ENCODE peak calls at places on chromosomes 6 and 20, in four cellular contexts. One of them, this sample, is unnamed.
A peak's percentile ranks its signal among the peaks of the same experiment; 100 is the strongest.

GRCh38 chr20:48680650-48681049 is 147.1 kb downstream of the PREX1 start:
- DNase-seq in ascending aorta: no peak
- DNase-seq in pancreas: no peak
- DNase-seq in lung: no peak
- DNase-seq in this sample: peak; percentile 36

GRCh38 chr6:125869427-125869826 is 78.7 kb downstream of the NCOA7 start:
- DNase-seq in pancreas: no peak
- DNase-seq in lung: no peak
- DNase-seq in ascending aorta: no peak
- DNase-seq in this sample: no peak

GRCh38 chr6:125230674-125231073 is 71.1 kb downstream of the HDDC2 start:
- DNase-seq in lung: no peak
- DNase-seq in ascending aorta: no peak
- DNase-seq in pancreas: no peak
- DNase-seq in this sample: no peak

GRCh38 chr20:23607497-23608245 is 2.0 kb upstream of the CST9 start:
- DNase-seq in lung: no peak
- DNase-seq in pancreas: no peak
- DNase-seq in ascending aorta: no peak
- DNase-seq in this sample: no peak

GRCh38 chr6:157151029-157151428 is 172.3 kb downstream of the TMEM242 start:
- DNase-seq in lung: no peak
- DNase-seq in ascending aorta: no peak
- DNase-seq in pancreas: no peak
- DNase-seq in this sample: no peak

GRCh38 chr6:90192857-90193256 is 103.8 kb downstream of the BACH2 start:
- DNase-seq in ascending aorta: no peak
- DNase-seq in pancreas: no peak
- DNase-seq in lung: no peak
- DNase-seq in this sample: no peak

GRCh38 chr6:130796313-130796905 is 30.8 kb upstream of the SMLR1 start:
- DNase-seq in lung: no peak
- DNase-seq in ascending aorta: no peak
- DNase-seq in pancreas: no peak
- DNase-seq in this sample: peak; percentile 11

GRCh38 chr6:33073431-33073871 is at the start of gene HLA-DPA1:
- DNase-seq in lung: peak; percentile 60
- DNase-seq in pancreas: no peak
- DNase-seq in ascending aorta: no peak
- DNase-seq in this sample: no peak

GRCh38 chr6:31765559-31765909 is 3.1 kb downstream of the SAPCD1 start:
- DNase-seq in ascending aorta: no peak
- DNase-seq in lung: no peak
- DNase-seq in pancreas: no peak
- DNase-seq in this sample: no peak

GRCh38 chr6:157728183-157728881 is 94.7 kb upstream of the SNX9 start:
- DNase-seq in ascending aorta: no peak
- DNase-seq in lung: no peak
- DNase-seq in pancreas: no peak
- DNase-seq in this sample: no peak

GRCh38 chr6:65786815-65787214 is 79.8 kb upstream of the EYS start:
- DNase-seq in lung: no peak
- DNase-seq in ascending aorta: no peak
- DNase-seq in pancreas: no peak
- DNase-seq in this sample: no peak

GRCh38 chr20:23782366-23782983 is 31.7 kb upstream of the CST1 start:
- DNase-seq in ascending aorta: no peak
- DNase-seq in lung: no peak
- DNase-seq in pancreas: no peak
- DNase-seq in this sample: no peak

GRCh38 chr6:35017461-35018183 is 123.5 kb downstream of the TCP11 start:
- DNase-seq in pancreas: no peak
- DNase-seq in ascending aorta: no peak
- DNase-seq in lung: peak; percentile 40
- DNase-seq in this sample: no peak
- H3K4me1 ChIP-seq in pancreas: no peaks in the 10 kb centered on the region
- H3K4me1 ChIP-seq in ascending aorta: peaks cover 5% of the 10 kb centered on the region
- H3K4me1 ChIP-seq in lung: peaks cover 22% of the 10 kb centered on the region
- H3K4me1 ChIP-seq in this sample: no peaks in the 10 kb centered on the region

GRCh38 chr6:133893324-133893692 is 4.4 kb downstream of the TCF21 start:
- DNase-seq in lung: no peak
- DNase-seq in ascending aorta: no peak
- DNase-seq in pancreas: no peak
- DNase-seq in this sample: no peak

GRCh38 chr6:133896344-133896721 is 7.4 kb downstream of the TCF21 start:
- DNase-seq in lung: no peak
- DNase-seq in pancreas: no peak
- DNase-seq in ascending aorta: no peak
- DNase-seq in this sample: no peak

GRCh38 chr6:133895573-133896343 is 6.8 kb downstream of the TCF21 start:
- DNase-seq in pancreas: peak; percentile 57
- DNase-seq in lung: no peak
- DNase-seq in ascending aorta: no peak
- DNase-seq in this sample: no peak

GRCh38 chr6:133894369-133894768 is 5.5 kb downstream of the TCF21 start:
- DNase-seq in pancreas: no peak
- DNase-seq in ascending aorta: no peak
- DNase-seq in lung: no peak
- DNase-seq in this sample: no peak

DNA sequence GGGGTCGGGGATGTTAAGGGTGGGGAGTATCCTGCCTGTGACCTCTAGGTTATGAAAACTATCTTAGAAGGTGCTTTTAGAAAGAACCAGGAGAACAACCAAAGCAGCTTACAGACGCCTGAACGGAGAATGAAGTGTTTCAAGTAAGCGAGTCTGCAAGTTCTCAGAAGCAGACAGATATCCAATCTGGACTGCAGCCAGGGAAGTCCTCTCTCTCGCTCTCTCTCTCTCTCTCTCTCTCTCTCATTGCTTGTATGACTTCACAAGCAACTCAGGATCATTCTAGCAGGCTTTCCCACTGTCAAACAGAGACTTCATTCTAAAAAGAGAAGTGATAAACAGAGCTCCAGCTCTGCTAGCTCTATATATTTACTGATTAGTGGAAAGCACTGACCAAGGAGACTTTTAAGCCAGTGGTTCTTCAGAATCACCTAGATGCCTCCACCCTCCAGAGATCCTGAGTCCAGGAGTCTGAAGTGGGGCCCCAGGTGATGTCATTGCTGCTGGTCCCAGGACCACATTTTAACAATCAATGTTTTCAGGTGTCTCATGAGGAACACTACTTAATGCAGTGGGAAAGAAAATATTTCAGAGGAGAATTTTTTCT is 6.0 kb downstream of the TCF21 start:
- DNase-seq in pancreas: no peak
- DNase-seq in lung: no peak
- DNase-seq in ascending aorta: no peak
- DNase-seq in this sample: no peak
- H3K4me3 ChIP-seq in pancreas: no peak overlapping the region
- H3K4me3 ChIP-seq in lung: no peak overlapping the region
- H3K4me3 ChIP-seq in ascending aorta: no peak overlapping the region
- H3K4me3 ChIP-seq in this sample: no peak overlapping the region

DNA sequence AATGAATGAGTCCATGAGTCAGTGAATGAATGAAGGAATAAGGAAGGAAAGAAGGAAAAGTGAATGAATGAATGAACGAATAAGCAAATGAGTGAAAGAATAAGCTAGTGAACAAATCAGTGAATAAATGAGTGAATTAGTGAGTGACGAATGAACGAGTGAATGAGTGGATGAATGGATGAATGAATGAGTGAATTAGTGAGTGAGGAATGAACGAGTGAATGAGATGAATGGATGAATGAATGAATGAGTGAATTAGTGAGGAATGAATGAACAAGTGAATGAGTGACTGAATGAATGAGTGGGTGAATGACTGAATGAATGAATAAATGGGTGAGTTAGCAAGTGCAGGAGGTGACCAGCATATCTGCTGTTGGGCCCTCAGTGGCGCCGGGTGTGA is 3.8 kb downstream of the SRMS start:
- DNase-seq in ascending aorta: no peak
- DNase-seq in pancreas: no peak
- DNase-seq in lung: no peak
- DNase-seq in this sample: no peak
- H3K4me1 ChIP-seq in ascending aorta: no peaks in the 10 kb centered on the region
- H3K4me1 ChIP-seq in pancreas: peaks cover 3% of the 10 kb centered on the region
- H3K4me1 ChIP-seq in lung: no peaks in the 10 kb centered on the region
- H3K4me1 ChIP-seq in this sample: no peaks in the 10 kb centered on the region

GRCh38 chr20:17870063-17870740 is 98.4 kb downstream of the SNX5 start:
- DNase-seq in lung: no peak
- DNase-seq in ascending aorta: no peak
- DNase-seq in pancreas: no peak
- DNase-seq in this sample: no peak
- H3K4me3 ChIP-seq in lung: no peak overlapping the region
- H3K4me3 ChIP-seq in ascending aorta: no peak overlapping the region
- H3K4me3 ChIP-seq in pancreas: no peak overlapping the region
- H3K4me3 ChIP-seq in this sample: no peak overlapping the region

GRCh38 chr6:11370191-11371018 is 137.9 kb upstream of the NEDD9 start:
- DNase-seq in ascending aorta: no peak
- DNase-seq in pancreas: no peak
- DNase-seq in lung: no peak
- DNase-seq in this sample: no peak

GRCh38 chr6:11373208-11373607 is 140.7 kb upstream of the NEDD9 start:
- DNase-seq in ascending aorta: no peak
- DNase-seq in lung: no peak
- DNase-seq in pancreas: no peak
- DNase-seq in this sample: no peak

GRCh38 chr6:11378639-11379038 is 146.2 kb upstream of the NEDD9 start:
- DNase-seq in ascending aorta: no peak
- DNase-seq in pancreas: no peak
- DNase-seq in lung: no peak
- DNase-seq in this sample: no peak

GRCh38 chr6:11379805-11380204 is 147.3 kb upstream of the NEDD9 start:
- DNase-seq in ascending aorta: no peak
- DNase-seq in pancreas: no peak
- DNase-seq in lung: no peak
- DNase-seq in this sample: no peak

DNA sequence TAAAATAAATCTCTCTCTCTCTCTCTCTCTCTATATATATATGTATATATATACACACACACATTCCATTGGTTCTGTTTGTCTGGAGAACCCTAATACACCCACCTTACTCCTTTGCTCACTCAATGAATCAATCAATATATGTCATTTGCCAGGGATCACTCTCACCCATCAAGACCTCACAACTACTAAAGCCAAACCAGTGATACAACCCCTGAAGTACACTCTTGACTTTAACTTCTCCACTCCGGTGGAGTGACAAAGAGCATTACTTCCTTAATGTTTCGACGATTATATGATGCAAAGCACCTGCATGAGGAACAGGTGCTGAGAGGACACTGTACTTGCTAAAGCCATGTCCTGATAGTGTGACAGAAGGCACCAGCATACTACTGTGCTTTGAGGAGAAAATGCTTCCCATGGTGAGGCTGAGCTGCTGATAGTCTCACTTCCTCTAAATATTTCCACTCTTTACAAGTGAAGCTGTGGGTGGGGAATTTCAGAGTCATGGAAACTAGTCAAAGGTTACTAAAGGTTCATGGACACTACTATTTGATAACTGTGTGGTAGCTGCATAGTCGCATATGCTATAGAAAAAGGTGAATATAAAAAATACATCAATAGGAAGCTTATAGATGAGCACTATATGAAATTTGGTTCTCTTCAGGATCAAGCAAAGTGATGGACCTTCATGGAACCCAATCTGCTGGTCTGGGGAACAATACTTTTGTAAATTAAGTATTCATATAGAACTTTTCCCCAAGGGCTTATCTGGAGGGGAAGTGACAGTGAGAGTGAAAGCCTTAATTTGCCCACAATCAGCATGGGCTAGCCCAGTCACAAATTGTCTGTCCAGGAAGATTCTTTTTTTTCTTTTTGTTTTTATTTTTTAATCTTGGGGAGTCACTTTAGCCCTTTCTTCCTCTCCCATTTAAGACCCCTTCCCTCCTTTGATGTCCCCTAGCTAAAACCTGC is 141.9 kb upstream of the NEDD9 start:
- DNase-seq in ascending aorta: no peak
- DNase-seq in lung: no peak
- DNase-seq in pancreas: no peak
- DNase-seq in this sample: no peak
- H3K4me1 ChIP-seq in ascending aorta: no peaks in the 10 kb centered on the region
- H3K4me1 ChIP-seq in lung: peaks cover 4% of the 10 kb centered on the region
- H3K4me1 ChIP-seq in pancreas: no peaks in the 10 kb centered on the region
- H3K4me1 ChIP-seq in this sample: no peaks in the 10 kb centered on the region

GRCh38 chr6:107496041-107496440 is 6.1 kb downstream of the SOBP start:
- DNase-seq in lung: no peak
- DNase-seq in pancreas: no peak
- DNase-seq in ascending aorta: no peak
- DNase-seq in this sample: no peak

GRCh38 chr6:107491791-107492674 is 2.1 kb downstream of the SOBP start:
- DNase-seq in lung: no peak
- DNase-seq in pancreas: no peak
- DNase-seq in ascending aorta: no peak
- DNase-seq in this sample: no peak

GRCh38 chr6:107495196-107495643 is 5.3 kb downstream of the SOBP start:
- DNase-seq in lung: no peak
- DNase-seq in ascending aorta: no peak
- DNase-seq in pancreas: no peak
- DNase-seq in this sample: peak; percentile 24

GRCh38 chr6:107493158-107494057 is 3.5 kb downstream of the SOBP start:
- DNase-seq in pancreas: no peak
- DNase-seq in ascending aorta: no peak
- DNase-seq in lung: no peak
- DNase-seq in this sample: peak; percentile 16

GRCh38 chr6:107496892-107497684 is 7.2 kb downstream of the SOBP start:
- DNase-seq in pancreas: no peak
- DNase-seq in ascending aorta: no peak
- DNase-seq in lung: no peak
- DNase-seq in this sample: no peak
- H3K4me3 ChIP-seq in pancreas: no peak overlapping the region
- H3K4me3 ChIP-seq in ascending aorta: no peak overlapping the region
- H3K4me3 ChIP-seq in lung: no peak overlapping the region
- H3K4me3 ChIP-seq in this sample: no peak overlapping the region

GRCh38 chr20:38158701-38159325 is 6.3 kb downstream of the TGM2 start:
- DNase-seq in pancreas: no peak
- DNase-seq in ascending aorta: no peak
- DNase-seq in lung: no peak
- DNase-seq in this sample: no peak

GRCh38 chr20:38155811-38156210 is 9.3 kb downstream of the TGM2 start:
- DNase-seq in pancreas: no peak
- DNase-seq in lung: no peak
- DNase-seq in ascending aorta: no peak
- DNase-seq in this sample: no peak

GRCh38 chr20:38156280-38156679 is 8.8 kb downstream of the TGM2 start:
- DNase-seq in pancreas: no peak
- DNase-seq in ascending aorta: no peak
- DNase-seq in lung: no peak
- DNase-seq in this sample: no peak

GRCh38 chr20:38157635-38158495 is 7.2 kb downstream of the TGM2 start:
- DNase-seq in pancreas: no peak
- DNase-seq in lung: no peak
- DNase-seq in ascending aorta: no peak
- DNase-seq in this sample: no peak

GRCh38 chr20:38156888-38157634 is 8.0 kb downstream of the TGM2 start:
- DNase-seq in pancreas: no peak
- DNase-seq in lung: no peak
- DNase-seq in ascending aorta: peak; percentile 69
- DNase-seq in this sample: peak; percentile 14
- H3K4me1 ChIP-seq in pancreas: peaks cover 5% of the 10 kb centered on the region
- H3K4me1 ChIP-seq in lung: peaks cover 26% of the 10 kb centered on the region
- H3K4me1 ChIP-seq in ascending aorta: peaks cover 8% of the 10 kb centered on the region
- H3K4me1 ChIP-seq in this sample: peaks cover 2% of the 10 kb centered on the region

GRCh38 chr20:53926428-53927028 is 143.9 kb downstream of the BCAS1 start:
- DNase-seq in lung: no peak
- DNase-seq in pancreas: no peak
- DNase-seq in ascending aorta: peak; percentile 44
- DNase-seq in this sample: no peak
- H3K4me3 ChIP-seq in lung: no peak overlapping the region
- H3K4me3 ChIP-seq in pancreas: no peak overlapping the region
- H3K4me3 ChIP-seq in ascending aorta: no peak overlapping the region
- H3K4me3 ChIP-seq in this sample: no peak overlapping the region

GRCh38 chr6:114844359-114844758 is 501.5 kb upstream of the HS3ST5 start:
- DNase-seq in pancreas: no peak
- DNase-seq in ascending aorta: no peak
- DNase-seq in lung: no peak
- DNase-seq in this sample: no peak
- H3K4me1 ChIP-seq in pancreas: no peaks in the 10 kb centered on the region
- H3K4me1 ChIP-seq in ascending aorta: no peaks in the 10 kb centered on the region
- H3K4me1 ChIP-seq in lung: no peaks in the 10 kb centered on the region
- H3K4me1 ChIP-seq in this sample: no peaks in the 10 kb centered on the region

This sample was measured in prostate gland.